ENCODE peak calls at places on chromosomes 12 and 14, in six cellular contexts. J is colonic mucosa, X is heart left ventricle, C is WERI-Rb-1, M is mucosa of descending colon, R is lower lobe of right lung. F is an unnamed sample. For H3K36me3 and H3K9me3, the result is how much of the 10 kb centered on the place peaks cover.

GRCh38 chr14:44461811-44462210 is 45.3 kb downstream of the FSCB start:
- DNase-seq in J (no peak), X (no peak), C (no peak), M (no peak), R (no peak), F (no peak)

GRCh38 chr12:55188974-55189556 is 31.8 kb upstream of the OR10A7 start:
- DNase-seq in J (peak), X (no peak), C (peak), M (peak), R (no peak), F (no peak)

GRCh38 chr12:49505672-49506071 is 33.2 kb upstream of the KCNH3 start:
- DNase-seq in J (no peak), X (no peak), C (no peak), M (no peak), R (no peak), F (no peak)

GRCh38 chr12:52971701-52972329 is 22.9 kb downstream of the KRT18 start:
- DNase-seq in J (peak), X (no peak), C (no peak), M (peak), R (no peak), F (no peak)

GRCh38 chr14:101480747-101481530 is 80.4 kb upstream of the DIO3 start:
- DNase-seq in J (peak), X (no peak), C (no peak), M (no peak), R (peak), F (no peak)

GRCh38 chr12:88958153-88958552 is 377.9 kb upstream of the KITLG start:
- DNase-seq in J (no peak), X (no peak), C (no peak), M (no peak), R (no peak), F (no peak)

GRCh38 chr14:93160353-93160801 is 24.3 kb downstream of the MOAP1 start:
- DNase-seq in J (no peak), X (no peak), C (peak), M (peak), R (no peak), F (no peak)

GRCh38 chr12:95244350-95244749 is 26.7 kb downstream of the VEZT start:
- DNase-seq in J (no peak), X (no peak), C (no peak), M (no peak), R (no peak), F (no peak)

GRCh38 chr14:40164083-40164482 is 731.9 kb upstream of the FBXO33 start:
- DNase-seq in J (no peak), X (no peak), C (no peak), M (no peak), R (no peak), F (no peak)

GRCh38 chr14:59582161-59582560 is 5.5 kb upstream of the CCDC175 start:
- DNase-seq in J (no peak), X (no peak), C (no peak), M (no peak), R (no peak), F (no peak)

GRCh38 chr14:97301931-97302559 is 504.9 kb downstream of the VRK1 start:
- DNase-seq in J (no peak), X (no peak), C (no peak), M (no peak), R (no peak), F (no peak)

GRCh38 chr12:129028824-129029223 is 175.5 kb downstream of the GLT1D1 start:
- DNase-seq in J (no peak), X (no peak), C (no peak), M (no peak), R (peak), F (no peak)

GRCh38 chr14:95326987-95327386 is 7.3 kb upstream of the CLMN start:
- DNase-seq in J (no peak), X (no peak), C (no peak), M (no peak), R (no peak), F (no peak)

GRCh38 chr12:105083551-105084105 is 630 bp downstream of the ALDH1L2 start:
- DNase-seq in J (peak), X (peak), C (no peak), M (peak), R (peak), F (no peak)

GRCh38 chr12:10341892-10342509 is 34.3 kb downstream of the KLRD1 start:
- DNase-seq in J (no peak), X (no peak), C (no peak), M (no peak), R (no peak), F (no peak)

GRCh38 chr12:120689397-120690082 is 2.6 kb downstream of the MLEC start:
- DNase-seq in J (peak), X (no peak), C (no peak), M (no peak), R (no peak), F (no peak)

GRCh38 chr14:70873627-70874026 is 33.6 kb upstream of the PCNX1 start:
- DNase-seq in J (no peak), X (no peak), C (peak), M (peak), R (no peak), F (peak)

GRCh38 chr12:95322335-95322734 is 104.7 kb downstream of the VEZT start:
- DNase-seq in J (no peak), X (no peak), C (no peak), M (no peak), R (no peak), F (no peak)

GRCh38 chr12:61860439-61860838 is 399.8 kb upstream of the USP15 start:
- DNase-seq in J (no peak), X (no peak), C (no peak), M (no peak), R (no peak), F (no peak)

GRCh38 chr12:64610660-64611429 is 550 bp downstream of the RASSF3 start:
- DNase-seq in J (peak), X (peak), C (peak), M (peak), R (peak), F (peak)

GRCh38 chr12:32390572-32391219 is 8.7 kb upstream of the FGD4 start:
- DNase-seq in J (peak), X (peak), C (no peak), M (peak), R (peak), F (peak)

GRCh38 chr14:102907303-102907844 is 15.1 kb upstream of the AMN start:
- DNase-seq in J (no peak), X (no peak), C (no peak), M (no peak), R (peak), F (no peak)

GRCh38 chr12:29611906-29612305 is 114.4 kb upstream of the OVCH1 start:
- DNase-seq in J (no peak), X (no peak), C (no peak), M (no peak), R (no peak), F (no peak)

GRCh38 chr12:24780969-24781368 is 167.9 kb downstream of the BCAT1 start:
- DNase-seq in J (no peak), X (no peak), C (no peak), M (no peak), R (no peak), F (no peak)

GRCh38 chr12:14554281-14555008 is 13.2 kb downstream of the PLBD1 start:
- DNase-seq in J (peak), X (peak), C (no peak), M (peak), R (peak), F (no peak)

GRCh38 chr12:116183741-116184141 is 93.8 kb downstream of the MED13L start:
- DNase-seq in J (no peak), X (no peak), C (no peak), M (no peak), R (no peak), F (no peak)

GRCh38 chr14:54366726-54367707 is 29.8 kb upstream of the CDKN3 start:
- DNase-seq in J (peak), X (peak), C (peak), M (peak), R (no peak), F (peak)

GRCh38 chr12:25615119-25615518 is 62.0 kb upstream of the LMNTD1 start:
- DNase-seq in J (no peak), X (no peak), C (no peak), M (no peak), R (no peak), F (no peak)

GRCh38 chr14:22844221-22845102 is 8.1 kb downstream of the MMP14 start:
- DNase-seq in J (no peak), X (no peak), C (no peak), M (no peak), R (peak), F (no peak)
- H3K36me3 ChIP-seq in J (under half), X (half or more), C (under half), M (under half), R (half or more), F (under half)

GRCh38 chr12:47277972-47278448 is 198.3 kb upstream of the AMIGO2 start:
- DNase-seq in J (no peak), X (no peak), C (no peak), M (no peak), R (no peak), F (no peak)
- H3K9me3 ChIP-seq in J (under half), X (under half), C (under half), M (under half), R (under half), F (under half)

DNA sequence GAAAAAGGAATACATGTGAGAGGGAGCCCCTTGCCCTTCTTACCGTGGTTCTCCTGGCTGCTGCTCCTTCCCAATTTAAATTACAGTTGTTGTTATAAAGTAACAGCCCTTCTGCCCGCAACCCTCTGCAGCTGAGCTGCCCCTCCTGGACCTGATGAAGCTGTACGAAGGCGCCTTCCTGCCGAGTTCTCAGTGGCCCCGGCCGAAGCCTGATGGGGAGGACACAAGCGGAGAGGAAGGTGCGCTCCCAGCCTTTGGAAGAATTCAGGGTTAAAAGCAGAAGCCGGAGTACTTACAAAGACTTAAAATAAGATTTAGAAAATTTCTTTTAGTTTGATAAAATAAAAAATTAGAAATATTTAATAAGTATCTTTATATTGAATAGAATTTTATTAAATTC is 55.2 kb downstream of the EP400 start:
- DNase-seq in J (no peak), X (no peak), C (no peak), M (no peak), R (no peak), F (no peak)
- H3K36me3 ChIP-seq in J (under half), X (half or more), C (under half), M (under half), R (half or more), F (under half)

GRCh38 chr12:99686142-99686541 is 38.6 kb downstream of the GARIN6 start:
- DNase-seq in J (no peak), X (no peak), C (no peak), M (no peak), R (no peak), F (no peak)

GRCh38 chr12:99680276-99680675 is 32.7 kb downstream of the GARIN6 start:
- DNase-seq in J (no peak), X (no peak), C (no peak), M (no peak), R (no peak), F (no peak)
- H3K9me3 ChIP-seq in J (under half), X (under half), C (under half), M (under half), R (under half), F (under half)

DNA sequence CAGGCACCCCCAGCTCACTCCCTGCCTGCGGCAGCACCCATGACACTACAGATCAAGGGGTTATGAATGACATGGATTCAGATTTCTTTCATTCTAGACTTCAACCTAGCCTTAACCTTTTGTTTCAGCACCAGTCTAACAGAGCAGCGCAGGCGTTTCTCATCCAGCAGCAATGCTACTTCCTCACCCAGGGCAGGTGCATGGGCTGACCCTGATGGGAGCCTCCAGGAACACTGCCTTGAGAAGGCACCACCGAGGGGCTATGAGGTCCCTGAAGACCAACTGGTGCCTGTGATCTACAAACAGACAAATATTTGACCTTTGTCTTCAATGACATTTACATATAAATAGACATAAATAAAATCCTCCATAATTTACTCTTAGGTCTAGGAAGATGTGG is 10.8 kb downstream of the CDCA4 start:
- DNase-seq in J (no peak), X (no peak), C (no peak), M (no peak), R (no peak), F (no peak)
- H3K36me3 ChIP-seq in J (under half), X (under half), C (half or more), M (under half), R (under half), F (under half)

GRCh38 chr12:131404705-131405104 is 306.2 kb upstream of the SFSWAP start:
- DNase-seq in J (no peak), X (no peak), C (no peak), M (no peak), R (no peak), F (no peak)

GRCh38 chr12:131407221-131408035 is 303.5 kb upstream of the SFSWAP start:
- DNase-seq in J (no peak), X (no peak), C (no peak), M (no peak), R (no peak), F (no peak)

GRCh38 chr12:131408036-131408365 is 302.9 kb upstream of the SFSWAP start:
- DNase-seq in J (no peak), X (no peak), C (no peak), M (no peak), R (no peak), F (no peak)

GRCh38 chr12:131413006-131413405 is 297.9 kb upstream of the SFSWAP start:
- DNase-seq in J (no peak), X (no peak), C (no peak), M (no peak), R (no peak), F (no peak)

GRCh38 chr12:131408484-131408883 is 302.4 kb upstream of the SFSWAP start:
- DNase-seq in J (no peak), X (no peak), C (no peak), M (no peak), R (no peak), F (no peak)
- H3K9me3 ChIP-seq in J (under half), X (under half), C (under half), M (under half), R (under half), F (under half)

F was measured in naive thymus-derived CD4-positive, alpha-beta T cell.